ENCODE peak calls at places on chromosome 7, in four cellular contexts. O, R, I and E are unnamed samples.

GRCh38 chr7:140937702-140938283 is 13.1 kb upstream of the BRAF start:
- DNase-seq in I (no peak), O (no peak), R (no peak), E (no peak)

GRCh38 chr7:48964074-48964473 is 39.7 kb downstream of the CDC14C start:
- DNase-seq in I (no peak), O (no peak), R (no peak), E (no peak)

GRCh38 chr7:91266067-91266930 is 2.1 kb downstream of the FZD1 start:
- DNase-seq in O (no peak), R (no peak), I (no peak), E (peak)

GRCh38 chr7:38840736-38841460 is 68.1 kb downstream of the VPS41 start:
- DNase-seq in R (no peak), I (no peak), O (no peak), E (no peak)

GRCh38 chr7:68063171-68063570 is 1066.5 kb downstream of the TYW1 start:
- DNase-seq in O (no peak), I (no peak), R (no peak), E (peak)

GRCh38 chr7:113917840-113918239 is 969 bp downstream of the PPP1R3A start:
- DNase-seq in O (no peak), I (no peak), R (no peak), E (no peak)

GRCh38 chr7:159040912-159041711 is 103.6 kb downstream of the VIPR2 start:
- DNase-seq in I (no peak), O (no peak), R (no peak), E (no peak)

GRCh38 chr7:116499168-116500070 is at the start of gene CAV2:
- DNase-seq in R (no peak), I (no peak), O (no peak), E (peak)

GRCh38 chr7:119974972-119975371 is 298.0 kb upstream of the KCND2 start:
- DNase-seq in R (no peak), O (no peak), I (no peak), E (no peak)

GRCh38 chr7:127374181-127374580 is 18.3 kb downstream of the ZNF800 start:
- DNase-seq in R (no peak), O (no peak), I (no peak), E (no peak)

GRCh38 chr7:31129067-31129466 is 77.0 kb downstream of the ADCYAP1R1 start:
- DNase-seq in O (no peak), R (no peak), I (no peak), E (no peak)

GRCh38 chr7:47283497-47284131 is 298.3 kb downstream of the TNS3 start:
- DNase-seq in I (peak), O (no peak), R (no peak), E (no peak)

GRCh38 chr7:19561121-19561805 is 147.6 kb downstream of the POLR1F start:
- DNase-seq in O (no peak), I (no peak), R (no peak), E (no peak)

GRCh38 chr7:149126662-149127321 is 668 bp upstream of the ZNF425 start:
- DNase-seq in R (no peak), I (no peak), O (no peak), E (peak)

GRCh38 chr7:46953008-46953407 is 628.9 kb downstream of the TNS3 start:
- DNase-seq in O (no peak), R (no peak), I (no peak), E (no peak)

GRCh38 chr7:155284496-155285274 is 13.0 kb upstream of the INSIG1 start:
- DNase-seq in O (no peak), I (no peak), R (no peak), E (no peak)

GRCh38 chr7:25087855-25088254 is 37.2 kb downstream of the CYCS start:
- DNase-seq in O (peak), I (no peak), R (no peak), E (no peak)

GRCh38 chr7:108660465-108660864 is 90.8 kb downstream of the DNAJB9 start:
- DNase-seq in R (no peak), I (no peak), O (no peak), E (peak)

GRCh38 chr7:69429817-69430501 is 168.3 kb upstream of the AUTS2 start:
- DNase-seq in O (no peak), I (no peak), R (no peak), E (no peak)

GRCh38 chr7:110943686-110944350 is 147.1 kb upstream of the LRRN3 start:
- DNase-seq in I (no peak), O (no peak), R (no peak), E (peak)

GRCh38 chr7:72753781-72754180 is 74.2 kb downstream of the TYW1B start:
- DNase-seq in O (no peak), R (no peak), I (no peak), E (no peak)

GRCh38 chr7:77797734-77798393 is 370 bp downstream of the TMEM60 start:
- DNase-seq in O (no peak), R (no peak), I (no peak), E (peak)

GRCh38 chr7:155840909-155841308 is 28.6 kb upstream of the SHH start:
- DNase-seq in O (no peak), R (no peak), I (no peak), E (no peak)

GRCh38 chr7:129739427-129739826 is 127.9 kb downstream of the NRF1 start:
- DNase-seq in I (no peak), R (no peak), O (no peak), E (no peak)

GRCh38 chr7:99171731-99172130 is 27.8 kb upstream of the SMURF1 start:
- DNase-seq in I (no peak), R (no peak), O (no peak), E (no peak)

GRCh38 chr7:22576941-22577927 is 77.2 kb upstream of the STEAP1B start:
- DNase-seq in I (no peak), O (no peak), R (no peak), E (no peak)

GRCh38 chr7:151987748-151988529 is 31.7 kb downstream of the GALNTL5 start:
- DNase-seq in R (peak), O (no peak), I (no peak), E (no peak)

GRCh38 chr7:4959356-4959755 is 369 bp upstream of the MMD2 start:
- DNase-seq in I (no peak), R (no peak), O (no peak), E (no peak)

GRCh38 chr7:29607889-29608288 is 44.3 kb downstream of the PRR15 start:
- DNase-seq in I (no peak), O (no peak), R (no peak), E (no peak)

GRCh38 chr7:5396542-5396941 is 27.1 kb downstream of the TNRC18 start:
- DNase-seq in R (no peak), O (peak), I (no peak), E (peak)

GRCh38 chr7:128027485-128027980 is 3.7 kb downstream of the LRRC4 start:
- DNase-seq in I (no peak), R (no peak), O (no peak), E (no peak)

GRCh38 chr7:117824605-117825004 is 48.6 kb downstream of the CTTNBP2 start:
- DNase-seq in O (no peak), I (no peak), R (no peak), E (no peak)

GRCh38 chr7:132453825-132454224 is 122.4 kb downstream of the PLXNA4 start:
- DNase-seq in O (no peak), I (no peak), R (no peak), E (no peak)

GRCh38 chr7:79308176-79308575 is 145.3 kb downstream of the MAGI2 start:
- DNase-seq in O (no peak), R (no peak), I (peak), E (no peak)

GRCh38 chr7:1675036-1675671 is 5.1 kb downstream of the ELFN1 start:
- DNase-seq in I (no peak), R (no peak), O (no peak), E (peak)

GRCh38 chr7:148304456-148304855 is 286.1 kb upstream of the C7orf33 start:
- DNase-seq in I (no peak), R (no peak), O (peak), E (no peak)

GRCh38 chr7:149721084-149721601 is 52.2 kb downstream of the ZNF467 start:
- DNase-seq in O (no peak), R (no peak), I (no peak), E (no peak)

GRCh38 chr7:127347567-127348246 is 44.8 kb downstream of the ZNF800 start:
- DNase-seq in O (no peak), R (peak), I (peak), E (peak)

GRCh38 chr7:138752568-138753518 is 45.0 kb upstream of the TMEM213 start:
- DNase-seq in O (peak), R (no peak), I (peak), E (peak)

GRCh38 chr7:112414855-112415490 is 35.3 kb upstream of the IFRD1 start:
- DNase-seq in I (peak), R (no peak), O (no peak), E (peak)
- TF ChIP-seq TCF12 in I (no peak), R (no peak), O (no peak), E (no peak)

DNA sequence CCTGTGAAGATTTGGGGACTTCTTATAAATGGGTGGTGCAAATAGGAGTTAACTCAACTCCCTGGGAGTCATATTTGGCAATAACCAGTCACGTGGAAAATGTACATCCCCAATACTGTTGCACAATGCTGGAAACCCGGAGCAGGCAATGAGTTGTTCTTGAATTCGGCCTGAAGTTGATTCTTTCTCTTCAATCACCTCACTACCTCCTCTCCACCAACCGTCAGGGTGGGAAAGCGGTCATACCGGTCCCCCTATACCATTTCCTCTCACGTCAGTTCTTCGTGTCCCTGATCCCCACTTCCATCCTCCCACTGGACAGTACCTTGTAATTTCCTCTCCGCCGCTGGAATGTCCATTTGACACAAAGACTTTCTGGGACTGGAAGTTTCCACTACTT is 2.8 kb downstream of the GIMAP5 start:
- DNase-seq in O (no peak), I (no peak), R (no peak), E (no peak)
- H3K27ac ChIP-seq in O (peak), I (no peak), R (no peak), E (no peak)

GRCh38 chr7:15554081-15554480 is 7.7 kb downstream of the AGMO start:
- DNase-seq in O (no peak), I (no peak), R (no peak), E (no peak)
- TF ChIP-seq TCF12 in O (no peak), I (no peak), R (no peak), E (no peak)

GRCh38 chr7:55966851-55967250 is 2.5 kb downstream of the NIPSNAP2 start:
- DNase-seq in O (no peak), I (no peak), R (no peak), E (no peak)
- H3K27ac ChIP-seq in O (no peak), I (no peak), R (no peak), E (no peak)

DNA sequence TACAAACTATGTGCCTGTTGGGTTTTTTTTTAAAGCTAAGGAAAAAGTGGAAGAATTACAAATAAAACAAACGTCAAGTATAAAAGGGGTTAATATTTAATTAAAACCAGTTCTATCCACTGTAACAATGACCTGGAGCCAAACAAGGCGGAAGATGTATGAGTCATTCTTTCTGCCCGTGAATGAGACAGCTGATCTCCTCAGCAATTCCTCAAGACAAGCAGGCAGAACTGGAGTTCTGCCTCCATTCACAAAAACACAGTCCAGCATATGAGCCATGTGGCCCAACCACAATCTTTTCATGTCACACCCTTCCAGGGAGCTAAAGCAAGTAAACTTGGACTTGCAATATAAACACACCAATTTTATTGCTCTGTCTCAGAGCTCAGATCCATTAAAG is 8.4 kb downstream of the ETV1 start:
- DNase-seq in I (no peak), O (no peak), R (no peak), E (peak)
- TF ChIP-seq TCF12 in I (no peak), O (no peak), R (no peak), E (peak)

GRCh38 chr7:130823060-130823459 is 89.1 kb upstream of the KLF14 start:
- DNase-seq in O (no peak), R (no peak), I (no peak), E (no peak)

GRCh38 chr7:130818056-130818455 is 84.0 kb upstream of the KLF14 start:
- DNase-seq in O (no peak), I (no peak), R (no peak), E (no peak)

GRCh38 chr7:130821864-130822263 is 87.9 kb upstream of the KLF14 start:
- DNase-seq in I (no peak), O (no peak), R (no peak), E (no peak)

GRCh38 chr7:130825819-130826218 is 91.8 kb upstream of the KLF14 start:
- DNase-seq in O (no peak), I (no peak), R (no peak), E (no peak)

DNA sequence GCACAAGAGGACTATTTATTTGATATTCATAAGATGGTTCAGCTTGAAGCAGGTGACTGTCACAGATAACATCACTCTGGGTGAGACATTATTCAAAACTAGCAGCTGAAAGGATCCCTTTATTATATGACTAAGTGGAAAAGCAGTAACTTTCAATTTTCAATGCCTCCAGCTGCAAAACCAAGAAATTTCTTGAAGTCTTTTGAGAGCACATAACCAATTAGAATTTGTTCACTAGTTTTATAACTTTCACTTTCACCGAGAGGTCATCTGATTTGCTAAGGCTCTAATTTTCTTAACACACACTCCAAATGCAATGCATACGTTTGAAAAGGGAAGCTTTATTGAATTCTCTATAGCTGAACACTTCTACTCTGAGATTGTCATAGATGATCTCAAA is 88.6 kb upstream of the KLF14 start:
- DNase-seq in I (no peak), O (no peak), R (no peak), E (no peak)
- H3K27ac ChIP-seq in I (no peak), O (no peak), R (no peak), E (peak)

GRCh38 chr7:2687881-2688318 is at the start of gene AMZ1:
- DNase-seq in R (no peak), I (no peak), O (no peak), E (peak)

GRCh38 chr7:2686101-2686500 is 1.9 kb upstream of the AMZ1 start:
- DNase-seq in O (no peak), I (no peak), R (no peak), E (no peak)

GRCh38 chr7:2688409-2689342 is 674 bp downstream of the AMZ1 start:
- DNase-seq in R (no peak), O (peak), I (no peak), E (peak)

GRCh38 chr7:2689343-2689847 is 1.4 kb downstream of the AMZ1 start:
- DNase-seq in I (no peak), R (no peak), O (no peak), E (no peak)

GRCh38 chr7:2687338-2687869 is 598 bp upstream of the AMZ1 start:
- DNase-seq in R (no peak), O (no peak), I (no peak), E (peak)
- TF ChIP-seq TCF12 in R (no peak), O (no peak), I (no peak), E (peak)

GRCh38 chr7:157418204-157419029 is 81.6 kb downstream of the DNAJB6 start:
- DNase-seq in I (no peak), O (no peak), R (no peak), E (peak)
- H3K27ac ChIP-seq in I (no peak), O (no peak), R (no peak), E (no peak)